ENCODE peak calls at places on chromosomes 3 and 15, in nine cellular contexts. One of them, this sample, is unnamed.

GRCh38 chr3:23807161-23808015 is 1.6 kb downstream of the UBE2E1 start:
- DNase-seq in CD8-positive, alpha-beta T cell: no peak
- DNase-seq in dorsolateral prefrontal cortex: no peak
- DNase-seq in NCI-H146: no peak
- DNase-seq in substantia nigra: no peak
- DNase-seq in effector memory CD8-positive, alpha-beta T cell: no peak
- DNase-seq in NCI-H1417: peak
- DNase-seq in occipital lobe: no peak
- DNase-seq in fibroblast of the aortic adventitia: peak
- DNase-seq in this sample: peak

GRCh38 chr3:193389335-193389734 is 10.8 kb upstream of the ATP13A5 start:
- DNase-seq in CD8-positive, alpha-beta T cell: no peak
- DNase-seq in dorsolateral prefrontal cortex: no peak
- DNase-seq in NCI-H146: no peak
- DNase-seq in substantia nigra: no peak
- DNase-seq in effector memory CD8-positive, alpha-beta T cell: no peak
- DNase-seq in NCI-H1417: peak
- DNase-seq in occipital lobe: no peak
- DNase-seq in fibroblast of the aortic adventitia: no peak
- DNase-seq in this sample: no peak

GRCh38 chr3:13325092-13325491 is 95.0 kb downstream of the NUP210 start:
- DNase-seq in CD8-positive, alpha-beta T cell: no peak
- DNase-seq in dorsolateral prefrontal cortex: no peak
- DNase-seq in NCI-H146: peak
- DNase-seq in substantia nigra: no peak
- DNase-seq in effector memory CD8-positive, alpha-beta T cell: no peak
- DNase-seq in NCI-H1417: peak
- DNase-seq in occipital lobe: no peak
- DNase-seq in fibroblast of the aortic adventitia: no peak
- DNase-seq in this sample: no peak

GRCh38 chr3:72270072-72270611 is 485.2 kb upstream of the PROK2 start:
- DNase-seq in CD8-positive, alpha-beta T cell: no peak
- DNase-seq in dorsolateral prefrontal cortex: no peak
- DNase-seq in NCI-H146: no peak
- DNase-seq in substantia nigra: no peak
- DNase-seq in effector memory CD8-positive, alpha-beta T cell: no peak
- DNase-seq in NCI-H1417: no peak
- DNase-seq in occipital lobe: no peak
- DNase-seq in fibroblast of the aortic adventitia: peak
- DNase-seq in this sample: peak

GRCh38 chr3:53791317-53791716 is 54.9 kb downstream of the CHDH start:
- DNase-seq in CD8-positive, alpha-beta T cell: no peak
- DNase-seq in dorsolateral prefrontal cortex: no peak
- DNase-seq in NCI-H146: no peak
- DNase-seq in substantia nigra: no peak
- DNase-seq in effector memory CD8-positive, alpha-beta T cell: no peak
- DNase-seq in NCI-H1417: no peak
- DNase-seq in occipital lobe: no peak
- DNase-seq in fibroblast of the aortic adventitia: no peak
- DNase-seq in this sample: no peak

GRCh38 chr15:92429378-92430066 is 35.8 kb downstream of the ST8SIA2 start:
- DNase-seq in CD8-positive, alpha-beta T cell: no peak
- DNase-seq in dorsolateral prefrontal cortex: no peak
- DNase-seq in NCI-H146: no peak
- DNase-seq in substantia nigra: no peak
- DNase-seq in effector memory CD8-positive, alpha-beta T cell: no peak
- DNase-seq in NCI-H1417: peak
- DNase-seq in occipital lobe: no peak
- DNase-seq in fibroblast of the aortic adventitia: peak
- DNase-seq in this sample: peak

GRCh38 chr15:50107591-50108408 is 11.2 kb downstream of the ATP8B4 start:
- DNase-seq in CD8-positive, alpha-beta T cell: no peak
- DNase-seq in dorsolateral prefrontal cortex: no peak
- DNase-seq in NCI-H146: no peak
- DNase-seq in substantia nigra: no peak
- DNase-seq in effector memory CD8-positive, alpha-beta T cell: no peak
- DNase-seq in NCI-H1417: no peak
- DNase-seq in occipital lobe: no peak
- DNase-seq in fibroblast of the aortic adventitia: no peak
- DNase-seq in this sample: no peak

GRCh38 chr15:68106656-68107055 is 52.5 kb downstream of the PIAS1 start:
- DNase-seq in CD8-positive, alpha-beta T cell: no peak
- DNase-seq in dorsolateral prefrontal cortex: no peak
- DNase-seq in NCI-H146: no peak
- DNase-seq in substantia nigra: no peak
- DNase-seq in effector memory CD8-positive, alpha-beta T cell: no peak
- DNase-seq in NCI-H1417: no peak
- DNase-seq in occipital lobe: no peak
- DNase-seq in fibroblast of the aortic adventitia: peak
- DNase-seq in this sample: peak

GRCh38 chr3:10289785-10290355 is 2.9 kb downstream of the GHRL start:
- DNase-seq in CD8-positive, alpha-beta T cell: no peak
- DNase-seq in dorsolateral prefrontal cortex: no peak
- DNase-seq in NCI-H146: no peak
- DNase-seq in substantia nigra: no peak
- DNase-seq in effector memory CD8-positive, alpha-beta T cell: no peak
- DNase-seq in NCI-H1417: no peak
- DNase-seq in occipital lobe: no peak
- DNase-seq in fibroblast of the aortic adventitia: no peak
- DNase-seq in this sample: no peak

GRCh38 chr15:58987036-58987435 is 427 bp upstream of the RNF111 start:
- DNase-seq in CD8-positive, alpha-beta T cell: no peak
- DNase-seq in dorsolateral prefrontal cortex: no peak
- DNase-seq in NCI-H146: no peak
- DNase-seq in substantia nigra: no peak
- DNase-seq in effector memory CD8-positive, alpha-beta T cell: peak
- DNase-seq in NCI-H1417: no peak
- DNase-seq in occipital lobe: no peak
- DNase-seq in fibroblast of the aortic adventitia: no peak
- DNase-seq in this sample: no peak